ENCODE peak calls at places on chromosomes 13 and 19, in four cellular contexts. B is cardiac fibroblast; J is CD8-positive, alpha-beta T cell; H is epithelial cell of esophagus. O is an unnamed sample.

GRCh38 chr13:76677047-76677446 is 209.2 kb downstream of the KCTD12 start:
- DNase-seq in B (peak), J (no peak), H (no peak), O (peak)

GRCh38 chr13:24053505-24054251 is 106.8 kb upstream of the SPATA13 start:
- DNase-seq in B (peak), J (peak), H (peak), O (peak)

GRCh38 chr19:16351133-16351809 is 26.6 kb downstream of the KLF2 start:
- DNase-seq in B (peak), J (no peak), H (no peak), O (no peak)

GRCh38 chr19:39963860-39964259 is 7.1 kb upstream of the PSMC4 start:
- DNase-seq in B (no peak), J (no peak), H (no peak), O (no peak)

GRCh38 chr13:80881495-80882482 is 540.9 kb upstream of the SPRY2 start:
- DNase-seq in B (no peak), J (no peak), H (peak), O (no peak)

GRCh38 chr19:8212212-8212611 is 3.0 kb downstream of the CERS4 start:
- DNase-seq in B (no peak), J (no peak), H (no peak), O (no peak)

GRCh38 chr19:8697671-8698432 is 743 bp downstream of the ACTL9 start:
- DNase-seq in B (no peak), J (no peak), H (no peak), O (no peak)

GRCh38 chr19:15197275-15198005 is 3.4 kb downstream of the NOTCH3 start:
- DNase-seq in B (peak), J (no peak), H (no peak), O (no peak)

GRCh38 chr19:42563352-42564210 is 31.1 kb downstream of the CEACAM8 start:
- DNase-seq in B (peak), J (no peak), H (peak), O (peak)

GRCh38 chr19:45406957-45407375 is 522 bp downstream of the POLR1G start:
- DNase-seq in B (no peak), J (no peak), H (no peak), O (no peak)

GRCh38 chr19:42322305-42322704 is 3.1 kb upstream of the MEGF8 start:
- DNase-seq in B (no peak), J (no peak), H (no peak), O (no peak)

GRCh38 chr13:43058836-43059235 is 35.5 kb downstream of the DNAJC15 start:
- DNase-seq in B (no peak), J (no peak), H (no peak), O (peak)

GRCh38 chr13:35474551-35474950 is 1.9 kb downstream of the MAB21L1 start:
- DNase-seq in B (peak), J (no peak), H (no peak), O (no peak)

GRCh38 chr13:40189885-40190655 is 476.4 kb downstream of the FOXO1 start:
- DNase-seq in B (no peak), J (peak), H (no peak), O (no peak)

GRCh38 chr19:32977269-32977668 is 5.2 kb downstream of the FAAP24 start:
- DNase-seq in B (peak), J (no peak), H (no peak), O (no peak)

GRCh38 chr19:54523403-54523802 is 20.8 kb downstream of the LAIR2 start:
- DNase-seq in B (peak), J (no peak), H (peak), O (peak)

GRCh38 chr19:53910170-53910518 is 1.1 kb downstream of the CACNG7 start:
- DNase-seq in B (no peak), J (no peak), H (no peak), O (no peak)

GRCh38 chr19:56838930-56839664 is 1.4 kb downstream of the PEG3 start:
- DNase-seq in B (peak), J (no peak), H (peak), O (peak)

GRCh38 chr13:59112375-59112774 is 1051.4 kb downstream of the DIAPH3 start:
- DNase-seq in B (peak), J (no peak), H (peak), O (peak)

GRCh38 chr13:25380741-25381324 is 9.1 kb downstream of the ATP8A2 start:
- DNase-seq in B (no peak), J (no peak), H (no peak), O (no peak)

GRCh38 chr13:99303863-99304521 is 3.2 kb downstream of the GPR183 start:
- DNase-seq in B (no peak), J (peak), H (no peak), O (no peak)

GRCh38 chr19:30648321-30648720 is 276.1 kb downstream of the ZNF536 start:
- DNase-seq in B (peak), J (no peak), H (no peak), O (no peak)

GRCh38 chr19:30647891-30648290 is 275.7 kb downstream of the ZNF536 start:
- DNase-seq in B (no peak), J (no peak), H (no peak), O (no peak)

GRCh38 chr19:30645946-30646577 is 273.9 kb downstream of the ZNF536 start:
- DNase-seq in B (no peak), J (no peak), H (no peak), O (no peak)

GRCh38 chr19:30649149-30649548 is 277.0 kb downstream of the ZNF536 start:
- DNase-seq in B (no peak), J (no peak), H (no peak), O (no peak)

GRCh38 chr19:30646806-30647205 is 274.6 kb downstream of the ZNF536 start:
- DNase-seq in B (no peak), J (no peak), H (no peak), O (no peak)
- H3K4me3 ChIP-seq in B (no peak), J (no peak), H (no peak), O (no peak)

DNA sequence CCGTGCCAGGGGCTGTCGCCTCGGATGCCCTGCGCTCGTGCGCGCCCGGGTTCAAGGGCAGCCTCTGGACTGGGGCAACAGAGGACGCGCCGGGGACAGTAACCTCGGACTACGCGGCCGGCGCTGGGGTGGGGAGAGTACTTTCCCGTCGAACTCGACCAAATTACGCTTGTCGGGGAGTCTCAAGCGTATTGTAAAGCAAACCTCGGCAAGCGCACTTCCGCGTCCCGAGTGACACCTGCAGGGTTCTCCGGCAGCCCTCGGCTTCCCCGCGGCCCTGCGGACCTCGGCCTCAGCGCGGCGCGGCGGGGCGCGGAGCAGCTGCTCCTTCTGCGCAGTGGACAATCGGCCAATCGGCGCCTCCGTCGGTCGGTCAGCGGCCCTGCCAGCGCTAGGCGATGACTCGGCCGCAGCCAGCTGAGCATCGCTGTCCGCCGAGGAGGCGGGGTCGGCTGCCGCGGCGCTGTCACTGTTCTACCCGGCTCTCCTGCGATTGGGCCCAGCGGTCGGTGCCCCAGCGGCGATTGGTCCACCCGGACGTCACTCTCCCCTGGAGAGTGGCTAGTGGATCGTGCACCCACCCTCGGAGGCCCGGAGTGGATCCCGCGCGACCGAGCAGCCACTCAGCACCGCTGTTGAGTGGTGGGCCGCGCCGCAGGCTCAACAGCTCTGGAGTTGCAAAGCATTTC is at the start of gene SLC46A3:
- DNase-seq in B (peak), J (peak), H (peak), O (peak)
- TF ChIP-seq CTCF in B (no peak), J (no peak), H (no peak), O (peak)

GRCh38 chr19:13104848-13105646 is 2.4 kb upstream of the LYL1 start:
- DNase-seq in B (no peak), J (peak), H (no peak), O (no peak)

GRCh38 chr19:13102666-13103584 is at the start of gene LYL1:
- DNase-seq in B (no peak), J (peak), H (no peak), O (no peak)

GRCh38 chr19:13102416-13102665 is 317 bp downstream of the LYL1 start:
- DNase-seq in B (peak), J (no peak), H (no peak), O (no peak)

GRCh38 chr19:13103585-13103923 is 896 bp upstream of the LYL1 start:
- DNase-seq in B (no peak), J (no peak), H (no peak), O (no peak)

DNA sequence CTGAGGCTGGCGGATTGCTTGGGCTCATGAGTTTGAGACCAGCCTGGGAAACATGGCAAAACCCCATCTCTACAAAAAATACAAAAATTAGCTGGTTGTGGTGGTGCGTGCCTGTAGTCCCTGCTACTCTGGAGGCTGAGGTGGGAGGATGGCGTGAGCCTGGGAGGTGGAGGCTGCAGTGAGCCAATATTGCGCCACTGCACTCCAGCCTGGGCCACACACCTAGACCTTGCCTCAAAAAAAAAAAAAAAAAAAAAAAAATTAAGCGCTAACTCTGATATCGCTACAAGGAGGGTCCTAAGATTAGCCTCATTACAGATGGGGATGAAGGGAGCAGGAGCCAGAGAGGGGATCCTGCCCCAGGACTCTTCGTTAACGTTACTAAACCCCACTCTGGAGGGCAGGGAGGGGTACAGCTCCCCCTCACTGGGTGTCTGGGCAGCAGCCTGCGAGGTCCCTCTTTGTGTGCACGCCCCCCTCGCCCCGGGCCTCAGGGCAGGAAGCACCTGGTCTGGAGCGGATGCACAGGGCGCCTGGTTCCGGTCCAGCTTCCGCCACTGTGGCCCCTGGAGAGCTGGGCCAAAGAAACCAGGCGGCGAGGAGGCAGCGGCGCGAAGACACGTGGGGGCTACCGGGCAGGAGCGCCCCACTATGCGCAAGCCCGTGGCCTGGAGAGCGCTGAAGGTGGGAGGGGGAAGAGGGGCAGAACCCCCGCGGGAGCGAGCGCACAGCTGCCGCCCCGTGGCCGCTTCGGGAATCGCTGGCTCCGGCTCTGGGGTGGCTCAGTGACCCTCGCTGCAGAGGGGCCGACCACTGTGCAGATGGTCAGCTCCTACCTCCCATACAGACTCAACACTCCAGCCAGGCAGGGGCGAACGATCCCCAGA is 1.5 kb upstream of the LYL1 start:
- DNase-seq in B (no peak), J (peak), H (no peak), O (no peak)
- H3K4me3 ChIP-seq in B (no peak), J (peak), H (no peak), O (no peak)

GRCh38 chr13:34347784-34348573 is 530.0 kb downstream of the RFC3 start:
- DNase-seq in B (no peak), J (no peak), H (peak), O (no peak)
- TF ChIP-seq CTCF in B (no peak), J (no peak), H (no peak), O (no peak)

GRCh38 chr19:43779820-43780219 is 953 bp downstream of the KCNN4 start:
- DNase-seq in B (no peak), J (no peak), H (no peak), O (no peak)
- H3K4me3 ChIP-seq in B (no peak), J (peak), H (no peak), O (no peak)

DNA sequence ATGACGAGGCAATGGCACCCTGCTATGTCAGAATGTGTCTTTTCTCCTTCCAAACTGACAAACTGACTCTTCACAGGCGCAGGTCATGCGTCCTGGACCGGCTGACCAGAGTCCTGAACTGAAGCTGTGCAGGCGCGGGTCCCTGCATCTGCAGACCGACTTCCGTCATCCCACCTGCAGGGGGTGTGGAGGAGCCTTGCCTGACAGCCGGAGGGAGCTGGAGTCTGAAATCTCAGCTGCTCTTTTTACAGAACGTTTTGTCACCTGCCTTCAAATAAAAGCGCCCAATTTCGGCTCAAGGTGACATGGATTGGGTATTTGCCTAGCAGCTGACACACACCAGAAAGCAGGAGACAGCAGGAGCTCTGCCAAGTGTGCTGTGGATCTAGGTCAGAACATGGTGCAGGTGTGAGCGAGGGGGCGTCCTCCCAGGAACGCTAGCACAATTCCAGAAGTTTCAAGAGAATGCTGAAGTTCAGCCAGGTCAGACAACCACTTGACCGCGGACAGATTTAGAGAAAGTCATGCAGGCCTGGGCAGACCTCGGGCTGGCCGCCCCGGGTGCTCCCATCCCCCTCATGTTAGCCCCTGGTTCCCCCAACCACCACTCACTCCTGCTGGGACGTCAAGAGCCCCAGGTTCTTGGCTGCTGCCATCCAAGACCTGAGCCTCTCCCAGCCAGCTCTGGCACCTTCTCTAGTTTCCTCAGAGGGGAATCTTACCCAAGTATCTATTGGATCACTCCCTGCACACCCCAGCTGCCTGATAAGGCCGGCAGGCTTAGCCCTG is 32.8 kb downstream of the ELL start:
- DNase-seq in B (no peak), J (no peak), H (peak), O (no peak)
- TF ChIP-seq CTCF in B (peak), J (no peak), H (peak), O (peak)

DNA sequence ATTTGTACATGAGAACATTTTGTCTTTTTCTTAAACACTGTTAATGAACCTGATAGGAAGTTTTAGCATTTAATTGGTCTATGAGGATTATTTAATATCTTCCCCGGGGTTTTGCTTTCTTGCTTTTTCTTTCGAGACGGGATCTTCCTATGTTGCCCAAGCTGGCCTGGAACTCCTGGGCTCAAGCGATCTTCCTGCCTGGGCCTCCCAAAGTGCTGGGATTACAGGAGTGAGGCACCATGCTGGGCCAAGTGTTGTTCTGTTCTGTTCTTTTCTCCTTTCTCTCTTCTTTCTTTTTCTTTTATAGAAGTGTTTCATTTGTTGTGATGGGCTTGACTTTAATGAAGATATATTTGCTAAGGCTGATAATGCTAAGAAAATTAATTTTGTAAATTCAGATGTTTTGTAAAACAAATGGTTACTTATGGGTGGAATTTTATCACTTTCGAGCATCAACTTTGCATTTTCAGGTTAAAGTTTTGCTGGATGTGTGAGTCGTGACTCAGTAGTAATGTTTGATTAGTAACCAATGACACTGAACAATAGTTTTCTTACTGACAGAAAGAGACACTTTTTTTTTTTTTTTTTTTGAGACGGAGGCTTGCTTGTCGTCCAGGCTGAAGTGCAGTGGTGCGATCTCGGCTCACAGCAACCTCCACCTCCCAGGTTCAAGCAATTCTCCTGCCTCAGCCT is 2.2 kb downstream of the PAN3 start:
- DNase-seq in B (peak), J (no peak), H (peak), O (no peak)
- H3K4me3 ChIP-seq in B (no peak), J (peak), H (peak), O (peak)